ENCODE peak calls at places on chromosomes 11 and 22, in five cellular contexts. T, K, I, U and G are unnamed samples.

GRCh38 chr11:75797796-75798195 is 17.2 kb upstream of the UVRAG start:
- DNase-seq in T (no peak), K (no peak), I (no peak), U (no peak), G (no peak)

GRCh38 chr11:10674991-10675440 is 18.5 kb downstream of the IRAG1 start:
- DNase-seq in T (no peak), K (peak; percentile 39), I (no peak), U (no peak), G (peak; percentile 62)

GRCh38 chr11:130726647-130727046 is 189.6 kb downstream of the SNX19 start:
- DNase-seq in T (no peak), K (no peak), I (no peak), U (no peak), G (peak; percentile 30)

GRCh38 chr11:111735262-111736116 is 30.7 kb downstream of the PPP2R1B start:
- DNase-seq in T (peak; percentile 46), K (peak; percentile 88), I (no peak), U (peak; percentile 74), G (peak; percentile 73)

GRCh38 chr11:16385099-16385498 is 28.8 kb upstream of the SOX6 start:
- DNase-seq in T (no peak), K (no peak), I (no peak), U (no peak), G (no peak)

GRCh38 chr11:208177-208916 is 839 bp downstream of the RIC8A start:
- DNase-seq in T (peak; percentile 75), K (peak; percentile 83), I (peak; percentile 84), U (peak; percentile 82), G (peak; percentile 85)

GRCh38 chr11:29087404-29087803 is 929.4 kb downstream of the KCNA4 start:
- DNase-seq in T (no peak), K (no peak), I (no peak), U (no peak), G (no peak)

GRCh38 chr11:128394436-128395089 is 192.8 kb downstream of the ETS1 start:
- DNase-seq in T (no peak), K (no peak), I (no peak), U (no peak), G (peak; percentile 41)

GRCh38 chr11:32706985-32707736 is 87.3 kb downstream of the CCDC73 start:
- DNase-seq in T (no peak), K (no peak), I (no peak), U (no peak), G (no peak)

GRCh38 chr11:73976451-73977151 is 6.0 kb downstream of the UCP2 start:
- DNase-seq in T (no peak), K (no peak), I (no peak), U (no peak), G (no peak)

GRCh38 chr22:37462983-37463382 is 23.2 kb downstream of the MFNG start:
- DNase-seq in T (no peak), K (peak; percentile 45), I (no peak), U (no peak), G (no peak)

GRCh38 chr11:84800755-84801346 is 826.3 kb downstream of the DLG2 start:
- DNase-seq in T (no peak), K (no peak), I (no peak), U (no peak), G (no peak)

GRCh38 chr11:17547051-17547577 is at the start of gene OTOG:
- DNase-seq in T (no peak), K (no peak), I (no peak), U (no peak), G (no peak)

GRCh38 chr22:22753526-22754267 is 109.3 kb downstream of the GGTLC2 start:
- DNase-seq in T (peak; percentile 42), K (peak; percentile 60), I (peak; percentile 81), U (peak; percentile 64), G (no peak)

GRCh38 chr11:117860139-117860538 is 16.3 kb downstream of the FXYD6 start:
- DNase-seq in T (no peak), K (no peak), I (no peak), U (no peak), G (no peak)

GRCh38 chr11:117862753-117863152 is 13.7 kb downstream of the FXYD6 start:
- DNase-seq in T (no peak), K (no peak), I (no peak), U (no peak), G (no peak)

GRCh38 chr11:117859713-117860112 is 16.7 kb downstream of the FXYD6 start:
- DNase-seq in T (no peak), K (no peak), I (no peak), U (no peak), G (no peak)

GRCh38 chr11:117861151-117862018 is 15.1 kb downstream of the FXYD6 start:
- DNase-seq in T (no peak), K (peak; percentile 61), I (no peak), U (no peak), G (peak; percentile 66)

DNA sequence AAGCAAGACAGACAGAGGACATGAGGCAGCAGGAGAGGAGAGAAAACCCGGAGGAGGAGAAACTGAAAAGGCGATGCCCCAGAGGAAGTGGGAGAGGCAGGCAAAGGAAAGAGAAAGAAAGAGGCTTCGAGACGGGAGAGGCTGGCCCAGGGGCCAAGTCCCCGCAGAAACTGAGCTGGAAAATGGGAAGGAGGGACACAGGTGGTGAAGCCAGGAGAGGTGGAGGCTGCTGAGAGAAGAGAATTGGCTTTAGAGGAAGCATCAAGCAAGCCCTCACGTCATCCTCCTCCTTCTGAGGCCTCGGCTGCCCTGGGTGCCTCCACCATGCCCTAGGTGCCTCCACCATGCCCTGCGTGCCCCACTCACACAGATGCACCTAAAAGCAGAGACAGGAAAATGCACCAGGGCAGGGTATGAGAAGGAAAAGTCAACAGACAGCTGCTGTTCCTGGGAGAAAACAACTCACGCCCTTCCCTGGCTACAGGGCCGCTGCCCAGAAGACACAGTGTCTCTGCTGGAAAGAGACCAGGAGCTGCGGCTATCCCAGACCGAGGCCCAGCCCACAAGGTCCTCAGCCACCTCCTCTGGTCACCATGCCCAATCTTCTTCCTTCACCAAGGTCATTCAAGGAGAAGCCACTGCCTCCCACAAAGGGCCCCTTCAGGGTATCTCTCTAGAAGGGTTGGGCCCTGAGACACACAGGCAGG is 14.3 kb downstream of the FXYD6 start:
- DNase-seq in T (no peak), K (no peak), I (no peak), U (no peak), G (no peak)
- H3K4me1 ChIP-seq in T (no peaks in the 10 kb centered on the region), K (peaks cover 45% of the 10 kb centered on the region), I (no peaks in the 10 kb centered on the region), U (peaks cover 4% of the 10 kb centered on the region), G (peaks cover 4% of the 10 kb centered on the region)

DNA sequence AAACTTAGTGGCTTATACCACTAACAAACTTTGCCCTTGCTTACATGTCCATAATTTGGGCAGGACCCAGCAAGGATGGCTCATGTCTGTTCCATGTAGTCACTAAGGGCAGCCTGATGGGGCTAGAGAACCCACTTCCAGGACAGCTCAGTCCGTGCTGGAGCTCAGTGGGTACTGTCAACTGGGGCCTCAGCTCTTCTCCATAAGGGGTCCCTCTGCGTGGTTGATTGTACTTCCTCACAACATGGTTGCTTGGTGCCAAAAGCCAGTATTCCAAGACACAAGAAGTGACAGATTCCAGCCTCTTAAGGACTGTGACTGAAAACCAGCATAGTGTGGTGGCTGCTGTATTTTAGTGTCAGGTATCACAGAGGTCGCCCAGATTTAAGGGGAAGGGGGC is 675.2 kb downstream of the TBC1D22A start:
- DNase-seq in T (no peak), K (no peak), I (no peak), U (no peak), G (no peak)
- H3K9me3 ChIP-seq in T (no peaks in the 10 kb centered on the region), K (no peaks in the 10 kb centered on the region), I (no peaks in the 10 kb centered on the region), U (peaks cover 4% of the 10 kb centered on the region), G (peaks cover 15% of the 10 kb centered on the region)

GRCh38 chr22:24408630-24409029 is 18.8 kb upstream of the ADORA2A start:
- DNase-seq in T (no peak), K (peak; percentile 23), I (no peak), U (no peak), G (no peak)

GRCh38 chr22:24405631-24406321 is 21.6 kb upstream of the ADORA2A start:
- DNase-seq in T (no peak), K (no peak), I (no peak), U (no peak), G (no peak)

GRCh38 chr22:24406322-24407277 is 20.8 kb upstream of the ADORA2A start:
- DNase-seq in T (no peak), K (peak; percentile 20), I (no peak), U (no peak), G (no peak)

GRCh38 chr22:24407884-24408283 is 19.5 kb upstream of the ADORA2A start:
- DNase-seq in T (no peak), K (peak; percentile 6), I (no peak), U (no peak), G (no peak)

DNA sequence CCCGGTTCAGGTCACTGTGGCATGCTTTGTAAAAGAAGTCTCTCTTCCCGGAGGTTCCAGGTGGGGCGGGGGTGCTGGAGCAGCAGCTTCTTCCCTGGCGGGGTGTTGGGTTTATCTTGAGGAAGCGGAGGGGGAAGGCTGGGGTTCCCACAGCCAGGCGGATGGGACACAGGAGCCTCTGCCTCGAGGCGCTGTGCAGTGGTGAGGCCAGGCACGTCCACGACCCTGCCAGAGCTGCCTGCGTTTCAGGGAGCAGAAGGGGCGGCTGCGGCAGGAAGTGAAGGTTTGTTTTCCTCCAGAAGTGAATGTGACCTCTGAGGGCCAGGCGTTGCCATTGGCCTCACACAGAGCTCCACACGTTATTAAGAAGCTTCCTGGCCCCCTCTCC is 20.1 kb upstream of the ADORA2A start:
- DNase-seq in T (no peak), K (peak; percentile 44), I (no peak), U (no peak), G (no peak)
- H3K36me3 ChIP-seq in T (no peaks in the 10 kb centered on the region), K (peaks cover 5% of the 10 kb centered on the region), I (peaks cover 11% of the 10 kb centered on the region), U (no peaks in the 10 kb centered on the region), G (peaks cover 37% of the 10 kb centered on the region)

DNA sequence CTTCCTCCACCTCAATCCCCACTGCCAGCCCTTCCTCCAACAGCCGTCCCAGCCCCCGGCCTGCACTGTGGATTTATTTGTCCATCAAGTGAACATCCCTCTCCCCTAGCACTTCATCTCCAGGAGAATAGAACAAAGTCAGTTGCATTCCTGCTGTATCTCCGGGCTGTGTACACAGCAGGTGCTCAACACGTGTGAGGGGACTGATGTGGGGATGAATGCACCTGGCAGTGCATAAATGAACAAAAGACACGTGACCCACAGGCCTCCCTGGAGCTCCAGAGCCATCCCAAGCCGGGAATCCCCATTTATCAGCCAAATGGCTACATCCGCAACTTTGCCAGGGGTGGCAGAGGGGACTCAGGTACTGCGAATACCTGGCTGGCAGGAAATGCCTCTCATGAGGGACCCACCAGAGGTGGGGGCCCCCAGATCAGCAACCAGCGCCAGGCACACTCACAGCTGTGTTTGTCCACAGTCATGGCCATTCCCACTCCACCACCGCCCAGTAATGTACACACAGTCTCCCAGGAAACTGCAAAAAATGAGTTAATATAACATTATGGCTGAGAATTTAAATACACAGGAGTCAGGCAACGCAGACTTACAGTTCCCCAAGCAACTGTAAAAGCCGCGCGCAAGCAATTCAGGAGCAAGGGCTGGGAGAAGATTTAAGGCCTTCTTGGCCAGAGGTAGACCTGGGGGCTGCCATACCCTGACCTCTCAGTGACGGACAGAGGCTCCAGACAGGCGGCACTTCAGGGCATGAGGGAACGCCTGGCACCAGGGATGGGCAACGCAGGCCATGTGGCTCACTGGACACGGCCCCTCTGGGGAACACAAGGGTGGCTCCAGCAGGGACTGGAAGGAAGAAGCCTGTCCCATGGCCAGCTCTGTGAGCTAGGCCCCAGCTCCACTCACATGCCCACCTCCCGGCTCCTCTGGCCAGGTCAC is 50.3 kb upstream of the TCF20 start:
- DNase-seq in T (no peak), K (no peak), I (no peak), U (no peak), G (no peak)
- H3K4me1 ChIP-seq in T (no peaks in the 10 kb centered on the region), K (no peaks in the 10 kb centered on the region), I (peaks cover 26% of the 10 kb centered on the region), U (no peaks in the 10 kb centered on the region), G (peaks cover 8% of the 10 kb centered on the region)

GRCh38 chr11:50412832-50413231 is 380.2 kb downstream of the OR4C45 start:
- DNase-seq in T (no peak), K (no peak), I (no peak), U (no peak), G (no peak)
- H3K9me3 ChIP-seq in T (no peaks in the 10 kb centered on the region), K (no peaks in the 10 kb centered on the region), I (peaks cover 8% of the 10 kb centered on the region), U (peaks cover 12% of the 10 kb centered on the region), G (peaks cover 62% of the 10 kb centered on the region)

GRCh38 chr11:6594142-6594768 is 9.2 kb downstream of the RRP8 start:
- DNase-seq in T (no peak), K (no peak), I (no peak), U (no peak), G (no peak)
- H3K36me3 ChIP-seq in T (peaks cover 3% of the 10 kb centered on the region), K (peaks cover 19% of the 10 kb centered on the region), I (peaks cover 18% of the 10 kb centered on the region), U (no peaks in the 10 kb centered on the region), G (no peaks in the 10 kb centered on the region)